ENCODE peak calls at places on chromosomes 4 and X, in six cellular contexts. O is tibial artery, T is A673, B is transverse colon, W is neural progenitor cell, L is heart left ventricle. U is an unnamed sample.

GRCh38 chr4:122083356-122083755 is 68.8 kb upstream of the BLTP1 start:
- DNase-seq in L (no peak), O (no peak), W (no peak), T (no peak), B (no peak), U (no peak)

GRCh38 chr4:41281038-41281634 is 24.4 kb downstream of the UCHL1 start:
- DNase-seq in B (peak; percentile 9), L (no peak), W (peak; percentile 87), T (peak; percentile 88), O (peak; percentile 30), U (no peak)

GRCh38 chr4:116027311-116027710 is 913.9 kb upstream of the NDST4 start:
- DNase-seq in O (no peak), W (no peak), T (peak; percentile 60), L (no peak), B (no peak), U (no peak)

GRCh38 chr4:88179261-88179660 is 20.8 kb upstream of the ABCG2 start:
- DNase-seq in B (no peak), L (no peak), W (no peak), O (no peak), T (no peak), U (no peak)

GRCh38 chr4:151865327-151865726 is 104.5 kb upstream of the GATB start:
- DNase-seq in T (no peak), W (no peak), O (peak; percentile 83), L (peak; percentile 81), B (peak; percentile 46), U (no peak)

GRCh38 chr4:184306949-184307348 is 89.3 kb upstream of the ENPP6 start:
- DNase-seq in W (no peak), T (no peak), B (no peak), L (no peak), O (no peak), U (no peak)

GRCh38 chr4:183256756-183257385 is 63.2 kb downstream of the CLDN22 start:
- DNase-seq in B (peak; percentile 38), T (peak; percentile 65), O (peak; percentile 60), W (peak; percentile 76), L (peak; percentile 68), U (peak; percentile 49)

GRCh38 chr4:23279377-23279988 is 586.7 kb downstream of the GBA3 start:
- DNase-seq in L (no peak), W (no peak), T (no peak), O (no peak), B (no peak), U (no peak)

GRCh38 chr4:27081675-27082579 is 221.3 kb downstream of the STIM2 start:
- DNase-seq in O (no peak), W (no peak), B (no peak), T (no peak), L (no peak), U (no peak)

GRCh38 chr4:7854697-7855370 is 84.8 kb downstream of the AFAP1 start:
- DNase-seq in B (no peak), W (no peak), O (no peak), T (no peak), L (no peak), U (no peak)

GRCh38 chrX:119118780-119119395 is 8.7 kb downstream of the KIAA1210 start:
- DNase-seq in B (peak; percentile 32), L (peak; percentile 46), O (peak; percentile 35), W (peak; percentile 58), T (peak; percentile 63), U (peak; percentile 39)

GRCh38 chrX:115344885-115345653 is 55.6 kb downstream of the LUZP4 start:
- DNase-seq in W (peak; percentile 86), O (peak; percentile 87), B (peak; percentile 76), L (peak; percentile 88), T (peak; percentile 94), U (peak; percentile 79)

GRCh38 chr4:127049506-127049905 is 583.3 kb upstream of the INTU start:
- DNase-seq in B (no peak), T (no peak), L (no peak), W (no peak), O (no peak), U (no peak)

GRCh38 chrX:129779747-129780146 is at the start of gene SASH3:
- DNase-seq in W (no peak), B (peak; percentile 63), L (peak; percentile 70), O (peak; percentile 55), T (no peak), U (no peak)

DNA sequence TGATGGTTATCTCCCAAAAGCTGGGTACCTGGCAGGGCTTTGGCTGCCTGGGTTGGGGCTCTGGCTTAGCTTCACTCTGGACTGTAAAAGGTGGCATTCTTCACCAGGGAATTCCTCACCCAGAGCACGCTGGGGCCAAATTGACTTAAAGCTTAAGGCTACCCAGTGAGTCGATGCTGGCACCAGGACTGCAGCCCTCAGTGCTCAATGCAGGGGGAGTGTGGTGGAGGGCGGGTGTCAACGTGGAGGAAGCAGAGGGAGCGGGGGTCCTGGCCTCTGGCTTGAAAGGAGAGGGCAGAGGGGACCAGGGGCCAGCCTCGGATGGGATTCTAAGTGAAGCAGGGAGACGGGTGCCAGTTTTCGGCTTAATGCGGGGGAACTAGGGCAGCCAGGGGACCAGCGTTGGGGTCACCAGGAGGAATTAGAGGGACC is 446 bp upstream of the FAM50A start:
- DNase-seq in W (peak; percentile 57), O (no peak), T (no peak), B (no peak), L (no peak), U (no peak)
- H3K4me3 ChIP-seq in W (peak overlapping the region; percentile 64), O (peak overlapping the region; percentile 64), T (peak overlapping the region; percentile 61), B (peak overlapping the region; percentile 68), L (peak overlapping the region; percentile 41), U (no peak overlapping the region)

GRCh38 chr4:140617494-140618060 is 48.8 kb upstream of the UCP1 start:
- DNase-seq in B (no peak), W (peak; percentile 44), L (no peak), O (no peak), T (no peak), U (no peak)

GRCh38 chr4:140626982-140627381 is 58.2 kb upstream of the UCP1 start:
- DNase-seq in W (no peak), T (no peak), O (no peak), L (no peak), B (no peak), U (no peak)

GRCh38 chr4:140622333-140622958 is 53.7 kb upstream of the UCP1 start:
- DNase-seq in W (no peak), B (no peak), T (no peak), O (no peak), L (no peak), U (no peak)

GRCh38 chr4:140615451-140615850 is 46.7 kb upstream of the UCP1 start:
- DNase-seq in W (no peak), L (no peak), O (no peak), T (no peak), B (no peak), U (no peak)

DNA sequence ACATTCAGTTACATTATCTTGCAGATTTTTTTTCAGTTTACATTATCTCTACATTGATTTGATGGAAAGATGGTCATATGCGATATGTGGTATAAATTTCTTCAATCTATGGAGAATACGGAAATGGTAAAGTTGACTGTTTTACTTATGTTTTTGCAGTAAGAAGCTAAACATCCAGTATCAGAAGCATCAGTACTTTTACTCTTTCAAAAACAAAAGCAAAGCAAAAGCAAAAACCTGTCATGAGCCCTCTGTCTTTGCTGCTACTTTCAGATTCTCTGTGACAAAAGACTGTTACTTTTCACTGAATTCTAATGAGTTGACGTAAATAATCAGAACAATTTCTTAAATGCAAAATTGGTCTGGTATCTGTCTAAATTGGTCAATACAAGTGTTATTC is 52.4 kb upstream of the UCP1 start:
- DNase-seq in B (no peak), O (no peak), T (no peak), L (no peak), W (no peak), U (no peak)
- H3K36me3 ChIP-seq in B (no peaks in the 10 kb centered on the region), O (peaks cover 37% of the 10 kb centered on the region), T (peaks cover 24% of the 10 kb centered on the region), L (peaks cover 4% of the 10 kb centered on the region), W (no peaks in the 10 kb centered on the region), U (no peaks in the 10 kb centered on the region)

GRCh38 chr4:113350576-113350975 is 301.1 kb downstream of the ANK2 start:
- DNase-seq in W (no peak), O (no peak), T (no peak), L (no peak), B (no peak), U (no peak)

GRCh38 chr4:113358784-113359183 is 309.3 kb downstream of the ANK2 start:
- DNase-seq in W (peak; percentile 2), B (no peak), T (peak; percentile 48), L (no peak), O (no peak), U (no peak)

GRCh38 chr4:113356452-113356851 is 307.0 kb downstream of the ANK2 start:
- DNase-seq in L (no peak), B (no peak), W (no peak), O (no peak), T (no peak), U (no peak)

DNA sequence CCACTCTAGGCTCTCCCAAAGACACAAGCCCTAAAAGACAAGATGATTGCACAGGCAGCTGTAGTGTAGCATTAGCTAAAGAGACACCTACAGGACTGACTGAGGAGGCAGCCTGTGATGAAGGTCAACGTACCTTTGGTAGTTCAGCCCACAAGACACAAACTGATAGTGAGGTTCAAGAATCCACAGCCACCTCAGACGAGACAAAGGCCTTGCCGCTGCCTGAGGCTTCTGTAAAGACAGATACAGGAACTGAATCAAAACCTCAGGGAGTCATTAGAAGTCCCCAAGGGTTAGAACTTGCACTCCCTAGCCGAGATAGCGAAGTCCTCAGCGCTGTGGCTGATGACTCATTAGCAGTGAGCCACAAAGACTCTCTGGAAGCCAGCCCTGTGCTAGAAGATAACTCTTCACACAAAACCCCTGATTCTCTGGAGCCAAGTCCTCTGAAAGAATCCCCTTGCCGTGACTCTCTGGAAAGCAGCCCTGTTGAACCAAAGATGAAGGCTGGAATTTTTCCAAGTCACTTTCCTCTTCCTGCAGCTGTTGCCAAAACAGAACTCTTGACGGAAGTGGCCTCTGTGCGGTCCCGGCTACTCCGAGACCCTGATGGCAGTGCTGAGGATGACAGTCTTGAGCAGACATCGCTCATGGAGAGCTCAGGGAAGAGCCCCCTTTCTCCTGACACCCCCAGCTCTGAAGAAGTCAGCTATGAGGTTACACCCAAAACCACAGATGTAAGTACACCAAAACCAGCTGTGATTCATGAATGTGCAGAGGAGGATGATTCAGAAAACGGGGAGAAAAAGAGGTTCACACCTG is 306.3 kb downstream of the ANK2 start:
- DNase-seq in B (peak; percentile 8), T (peak; percentile 94), W (no peak), O (peak; percentile 28), L (peak; percentile 49), U (no peak)
- TF ChIP-seq CTCF in B (no peak), T (peak; percentile 28), W (no peak), O (no peak), L (peak; percentile 20), U (no peak)

GRCh38 chr4:163350672-163351071 is 7.0 kb downstream of the NPY5R start:
- DNase-seq in T (no peak), O (no peak), B (no peak), W (no peak), L (no peak), U (no peak)
- H3K4me3 ChIP-seq in T (no peak overlapping the region), O (no peak overlapping the region), B (no peak overlapping the region), W (no peak overlapping the region), L (no peak overlapping the region), U (no peak overlapping the region)

U was measured in pancreas.